ENCODE peak calls at places on chromosomes 6 and 20, in four cellular contexts. N, V, D and H are unnamed samples.

GRCh38 chr6:53547815-53548496 is 3.1 kb upstream of the GCLC start:
- DNase-seq in D (peak; percentile 69), N (peak; percentile 81), V (peak; percentile 98), H (peak; percentile 98)

GRCh38 chr6:151390276-151391020 is 911 bp downstream of the ZBTB2 start:
- DNase-seq in N (peak; percentile 87), D (peak; percentile 94), V (peak; percentile 100), H (peak; percentile 93)

GRCh38 chr6:41784581-41785171 is 2.8 kb upstream of the TOMM6 start:
- DNase-seq in D (no peak), N (no peak), V (peak; percentile 48), H (no peak)

GRCh38 chr6:160238786-160239751 is 19.6 kb downstream of the SLC22A2 start:
- DNase-seq in V (peak; percentile 35), N (no peak), D (no peak), H (no peak)

GRCh38 chr6:165223736-165224135 is 85.7 kb downstream of the C6orf118 start:
- DNase-seq in D (no peak), N (no peak), V (no peak), H (no peak)

GRCh38 chr20:53202781-53203180 is 230.6 kb downstream of the TSHZ2 start:
- DNase-seq in D (no peak), N (no peak), V (no peak), H (no peak)

GRCh38 chr6:37741757-37742400 is 44.2 kb upstream of the MDGA1 start:
- DNase-seq in V (peak; percentile 48), D (no peak), N (no peak), H (no peak)

GRCh38 chr20:23086931-23087411 is 847 bp upstream of the CD93 start:
- DNase-seq in V (no peak), D (no peak), N (no peak), H (peak; percentile 53)

GRCh38 chr6:168865-169455 is 123.3 kb upstream of the DUSP22 start:
- DNase-seq in D (no peak), V (peak; percentile 49), N (no peak), H (no peak)

GRCh38 chr20:5041433-5041832 is 40.1 kb upstream of the SLC23A2 start:
- DNase-seq in D (no peak), N (no peak), V (no peak), H (no peak)

GRCh38 chr6:140041056-140041455 is 666.6 kb upstream of the CITED2 start:
- DNase-seq in V (no peak), N (no peak), D (no peak), H (no peak)

GRCh38 chr6:17986656-17987575 is 519 bp downstream of the KIF13A start:
- DNase-seq in N (no peak), V (peak; percentile 60), D (no peak), H (peak; percentile 47)

GRCh38 chr6:118968416-118968815 is 33.5 kb upstream of the MCM9 start:
- DNase-seq in V (peak; percentile 49), D (no peak), N (no peak), H (no peak)

GRCh38 chr20:2734899-2735298 is 42.3 kb downstream of the EBF4 start:
- DNase-seq in V (no peak), N (no peak), D (no peak), H (no peak)
- TF ChIP-seq SPI1 in V (no peak), N (no peak), D (no peak), H (no peak)

DNA sequence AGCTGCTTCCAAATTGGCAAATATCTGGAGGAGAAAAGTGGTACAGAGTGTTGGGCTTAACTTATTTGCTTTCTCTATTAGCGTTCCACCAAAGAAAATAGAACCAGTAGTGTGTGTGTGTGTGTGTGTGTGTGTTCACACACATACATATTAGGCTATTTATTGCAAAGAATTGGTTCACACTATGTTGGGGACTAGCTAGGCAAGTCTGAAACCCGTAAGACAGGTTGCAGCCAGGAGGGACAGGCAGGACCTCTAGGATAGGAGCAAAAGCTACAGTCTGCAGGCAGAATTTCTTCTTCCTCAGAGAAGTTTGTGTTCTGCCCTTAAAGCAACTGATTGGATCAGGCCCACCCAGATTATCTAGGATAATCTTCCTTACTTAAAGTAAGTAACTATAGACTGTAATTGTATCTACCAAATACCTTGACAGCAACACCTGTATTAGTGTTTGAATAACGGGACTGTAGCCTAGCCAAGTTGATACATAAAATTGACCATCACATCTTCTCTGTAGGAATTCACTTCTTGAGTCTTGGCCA is 12.8 kb downstream of the KCTD20 start:
- DNase-seq in V (no peak), D (no peak), N (no peak), H (no peak)
- TF ChIP-seq POLR2AphosphoS5 in V (no peak), D (no peak), N (no peak), H (no peak)

GRCh38 chr6:169648617-169649016 is 53.2 kb downstream of the WDR27 start:
- DNase-seq in N (no peak), V (no peak), D (no peak), H (no peak)
- TF ChIP-seq SPI1 in N (no peak), V (no peak), D (no peak), H (no peak)

GRCh38 chr6:42786525-42786985 is 4.7 kb downstream of the BICRAL start:
- DNase-seq in D (no peak), N (no peak), V (no peak), H (no peak)

GRCh38 chr6:42787018-42787611 is 5.3 kb downstream of the BICRAL start:
- DNase-seq in V (no peak), D (no peak), N (no peak), H (no peak)

GRCh38 chr6:42790549-42791181 is 8.8 kb downstream of the BICRAL start:
- DNase-seq in D (no peak), N (no peak), V (no peak), H (no peak)

GRCh38 chr6:42791706-42792320 is 10.0 kb downstream of the BICRAL start:
- DNase-seq in D (no peak), N (no peak), V (no peak), H (no peak)

DNA sequence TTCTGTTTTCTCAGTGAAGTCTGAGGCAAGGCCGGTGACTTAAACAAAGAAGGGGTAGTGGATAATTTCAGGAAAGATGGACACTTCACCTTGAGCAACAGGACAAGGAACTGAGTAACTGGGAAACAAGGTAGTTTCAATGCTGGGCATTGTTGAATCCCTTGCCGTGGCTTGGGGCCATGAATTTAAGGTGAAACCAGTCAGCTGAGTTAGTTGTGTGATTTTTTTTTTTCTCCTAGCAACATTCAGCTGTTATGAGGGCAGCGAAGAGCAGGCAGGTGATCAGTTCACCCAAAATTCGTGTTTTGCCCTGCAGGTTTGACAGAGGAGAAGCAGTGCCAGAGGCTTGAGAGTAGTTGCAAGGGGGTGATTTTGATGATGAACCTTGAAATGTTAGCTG is 6.8 kb downstream of the BICRAL start:
- DNase-seq in D (no peak), N (no peak), V (no peak), H (no peak)
- TF ChIP-seq POLR2AphosphoS5 in D (no peak), N (no peak), V (no peak), H (no peak)

GRCh38 chr6:156954781-156955180 is 177.6 kb downstream of the ARID1B start:
- DNase-seq in V (no peak), N (no peak), D (no peak), H (no peak)

GRCh38 chr6:156953125-156953477 is 175.9 kb downstream of the ARID1B start:
- DNase-seq in V (no peak), N (no peak), D (no peak), H (no peak)

GRCh38 chr6:156954191-156954590 is 177.0 kb downstream of the ARID1B start:
- DNase-seq in V (no peak), N (no peak), D (no peak), H (no peak)

GRCh38 chr6:156952401-156952800 is 175.2 kb downstream of the ARID1B start:
- DNase-seq in D (no peak), V (no peak), N (no peak), H (no peak)

DNA sequence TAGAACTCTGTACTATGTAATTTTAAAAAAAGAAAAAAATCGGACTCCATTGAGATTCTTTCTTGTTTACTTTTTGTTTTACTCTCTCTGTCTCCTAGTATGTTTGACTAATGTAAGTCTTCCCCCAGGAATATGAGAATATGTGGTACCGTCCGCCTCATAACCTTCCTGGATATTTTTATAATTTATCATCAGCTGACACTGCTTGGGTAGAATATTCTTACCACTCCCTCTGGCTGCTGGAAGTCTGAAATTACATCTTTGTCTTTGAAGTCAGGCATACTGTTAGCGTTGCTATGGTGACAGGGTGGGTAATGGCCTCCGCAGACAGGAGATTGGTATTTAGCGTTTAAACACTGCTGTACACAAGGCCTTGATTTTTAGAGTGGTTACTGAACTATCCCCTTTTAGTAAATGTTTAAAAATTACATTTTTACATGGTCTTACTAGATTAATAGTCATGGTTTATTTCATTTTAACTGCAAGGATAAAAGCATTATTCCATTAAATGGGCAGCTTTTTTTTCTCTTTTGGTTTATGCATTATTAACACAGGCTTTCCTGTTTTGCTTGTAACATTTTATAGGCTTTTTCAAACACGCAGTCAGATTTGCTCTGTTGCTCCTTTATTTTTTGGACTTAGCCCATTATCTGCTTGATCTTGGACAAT is 176.4 kb downstream of the ARID1B start:
- DNase-seq in D (no peak), N (no peak), V (peak; percentile 75), H (no peak)
- TF ChIP-seq SPI1 in D (no peak), N (no peak), V (no peak), H (no peak)